ENCODE peak calls at places on chromosomes 4 and X, in ten cellular contexts. One of them, this sample, is unnamed.
A peak's percentile ranks its signal among the peaks of the same experiment; 100 is the strongest.

GRCh38 chr4:157048248-157048647 is 27.7 kb upstream of the GLRB start:
- DNase-seq in epithelial cell of esophagus: peak; percentile 11
- DNase-seq in M059J: no peak
- DNase-seq in aorta: peak; percentile 60
- DNase-seq in GM20000: no peak
- DNase-seq in HFF-Myc: peak; percentile 59
- DNase-seq in cardiac muscle cell: peak; percentile 93
- DNase-seq in HEK293T: no peak
- DNase-seq in NCI-H1694: no peak
- DNase-seq in NCI-H2029: no peak
- DNase-seq in this sample: peak; percentile 87

GRCh38 chr4:27973056-27973455 is 1112.4 kb downstream of the STIM2 start:
- DNase-seq in epithelial cell of esophagus: peak; percentile 2
- DNase-seq in M059J: no peak
- DNase-seq in aorta: no peak
- DNase-seq in GM20000: no peak
- DNase-seq in HFF-Myc: no peak
- DNase-seq in cardiac muscle cell: no peak
- DNase-seq in HEK293T: no peak
- DNase-seq in NCI-H1694: no peak
- DNase-seq in NCI-H2029: no peak
- DNase-seq in this sample: no peak

GRCh38 chrX:41909068-41909467 is 14.3 kb downstream of the CASK start:
- DNase-seq in epithelial cell of esophagus: no peak
- DNase-seq in M059J: peak; percentile 13
- DNase-seq in aorta: no peak
- DNase-seq in GM20000: no peak
- DNase-seq in HFF-Myc: no peak
- DNase-seq in cardiac muscle cell: no peak
- DNase-seq in HEK293T: no peak
- DNase-seq in NCI-H1694: no peak
- DNase-seq in NCI-H2029: no peak
- DNase-seq in this sample: no peak

GRCh38 chr4:157217708-157218107 is 2.8 kb upstream of the GRIA2 start:
- DNase-seq in epithelial cell of esophagus: peak; percentile 44
- DNase-seq in M059J: peak; percentile 23
- DNase-seq in aorta: no peak
- DNase-seq in GM20000: no peak
- DNase-seq in HFF-Myc: no peak
- DNase-seq in cardiac muscle cell: peak; percentile 46
- DNase-seq in HEK293T: no peak
- DNase-seq in NCI-H1694: peak; percentile 11
- DNase-seq in NCI-H2029: no peak
- DNase-seq in this sample: no peak

GRCh38 chr4:173367946-173368345 is 2.8 kb upstream of the SAP30 start:
- DNase-seq in epithelial cell of esophagus: peak; percentile 55
- DNase-seq in M059J: peak; percentile 60
- DNase-seq in aorta: no peak
- DNase-seq in GM20000: no peak
- DNase-seq in HFF-Myc: no peak
- DNase-seq in cardiac muscle cell: peak; percentile 61
- DNase-seq in HEK293T: no peak
- DNase-seq in NCI-H1694: no peak
- DNase-seq in NCI-H2029: no peak
- DNase-seq in this sample: no peak

GRCh38 chr4:138910914-138911336 is 104.7 kb upstream of the NOCT start:
- DNase-seq in epithelial cell of esophagus: peak; percentile 94
- DNase-seq in M059J: peak; percentile 93
- DNase-seq in aorta: peak; percentile 73
- DNase-seq in GM20000: no peak
- DNase-seq in HFF-Myc: peak; percentile 42
- DNase-seq in cardiac muscle cell: peak; percentile 93
- DNase-seq in HEK293T: peak; percentile 40
- DNase-seq in NCI-H1694: peak; percentile 17
- DNase-seq in NCI-H2029: peak; percentile 97
- DNase-seq in this sample: peak; percentile 81

GRCh38 chr4:1012031-1012739 is 759 bp downstream of the FGFRL1 start:
- DNase-seq in epithelial cell of esophagus: peak; percentile 34
- DNase-seq in M059J: peak; percentile 81
- DNase-seq in aorta: no peak
- DNase-seq in GM20000: no peak
- DNase-seq in HFF-Myc: no peak
- DNase-seq in cardiac muscle cell: peak; percentile 36
- DNase-seq in HEK293T: no peak
- DNase-seq in NCI-H1694: no peak
- DNase-seq in NCI-H2029: peak; percentile 6
- DNase-seq in this sample: peak; percentile 78

GRCh38 chr4:101031971-101032370 is 315.4 kb downstream of the PPP3CA start:
- DNase-seq in epithelial cell of esophagus: no peak
- DNase-seq in M059J: no peak
- DNase-seq in aorta: no peak
- DNase-seq in GM20000: no peak
- DNase-seq in HFF-Myc: no peak
- DNase-seq in cardiac muscle cell: no peak
- DNase-seq in HEK293T: no peak
- DNase-seq in NCI-H1694: no peak
- DNase-seq in NCI-H2029: no peak
- DNase-seq in this sample: no peak

GRCh38 chrX:150363561-150364346 is 637 bp downstream of the MAMLD1 start:
- DNase-seq in epithelial cell of esophagus: peak; percentile 54
- DNase-seq in M059J: peak; percentile 79
- DNase-seq in aorta: peak; percentile 62
- DNase-seq in GM20000: no peak
- DNase-seq in HFF-Myc: no peak
- DNase-seq in cardiac muscle cell: peak; percentile 45
- DNase-seq in HEK293T: no peak
- DNase-seq in NCI-H1694: peak; percentile 16
- DNase-seq in NCI-H2029: no peak
- DNase-seq in this sample: no peak

GRCh38 chrX:107849747-107850478 is 24.2 kb downstream of the MID2 start:
- DNase-seq in epithelial cell of esophagus: peak; percentile 18
- DNase-seq in M059J: peak; percentile 22
- DNase-seq in aorta: no peak
- DNase-seq in GM20000: no peak
- DNase-seq in HFF-Myc: no peak
- DNase-seq in cardiac muscle cell: no peak
- DNase-seq in HEK293T: peak; percentile 28
- DNase-seq in NCI-H1694: no peak
- DNase-seq in NCI-H2029: no peak
- DNase-seq in this sample: no peak

GRCh38 chrX:107480272-107480671 is 30.8 kb downstream of the FRMPD3 start:
- DNase-seq in epithelial cell of esophagus: no peak
- DNase-seq in M059J: no peak
- DNase-seq in aorta: no peak
- DNase-seq in GM20000: no peak
- DNase-seq in HFF-Myc: no peak
- DNase-seq in cardiac muscle cell: no peak
- DNase-seq in HEK293T: no peak
- DNase-seq in NCI-H1694: no peak
- DNase-seq in NCI-H2029: no peak
- DNase-seq in this sample: no peak

GRCh38 chr4:114386637-114387233 is 211.9 kb upstream of the UGT8 start:
- DNase-seq in epithelial cell of esophagus: peak; percentile 50
- DNase-seq in M059J: peak; percentile 31
- DNase-seq in aorta: no peak
- DNase-seq in GM20000: peak; percentile 9
- DNase-seq in HFF-Myc: peak; percentile 25
- DNase-seq in cardiac muscle cell: peak; percentile 62
- DNase-seq in HEK293T: peak; percentile 16
- DNase-seq in NCI-H1694: peak; percentile 14
- DNase-seq in NCI-H2029: no peak
- DNase-seq in this sample: no peak

GRCh38 chr4:8365951-8366350 is 74.6 kb downstream of the ACOX3 start:
- DNase-seq in epithelial cell of esophagus: no peak
- DNase-seq in M059J: no peak
- DNase-seq in aorta: no peak
- DNase-seq in GM20000: no peak
- DNase-seq in HFF-Myc: no peak
- DNase-seq in cardiac muscle cell: no peak
- DNase-seq in HEK293T: no peak
- DNase-seq in NCI-H1694: no peak
- DNase-seq in NCI-H2029: no peak
- DNase-seq in this sample: no peak

GRCh38 chr4:25970241-25970675 is 56.2 kb downstream of the SMIM20 start:
- DNase-seq in epithelial cell of esophagus: peak; percentile 29
- DNase-seq in M059J: no peak
- DNase-seq in aorta: peak; percentile 77
- DNase-seq in GM20000: peak; percentile 25
- DNase-seq in HFF-Myc: no peak
- DNase-seq in cardiac muscle cell: peak; percentile 55
- DNase-seq in HEK293T: no peak
- DNase-seq in NCI-H1694: no peak
- DNase-seq in NCI-H2029: no peak
- DNase-seq in this sample: peak; percentile 69

GRCh38 chr4:156773648-156774357 is 197.8 kb downstream of the PDGFC start:
- DNase-seq in epithelial cell of esophagus: peak; percentile 43
- DNase-seq in M059J: peak; percentile 81
- DNase-seq in aorta: no peak
- DNase-seq in GM20000: no peak
- DNase-seq in HFF-Myc: no peak
- DNase-seq in cardiac muscle cell: no peak
- DNase-seq in HEK293T: no peak
- DNase-seq in NCI-H1694: no peak
- DNase-seq in NCI-H2029: no peak
- DNase-seq in this sample: no peak

GRCh38 chrX:24696241-24696640 is 2.5 kb downstream of the POLA1 start:
- DNase-seq in epithelial cell of esophagus: no peak
- DNase-seq in M059J: no peak
- DNase-seq in aorta: no peak
- DNase-seq in GM20000: no peak
- DNase-seq in HFF-Myc: no peak
- DNase-seq in cardiac muscle cell: no peak
- DNase-seq in HEK293T: no peak
- DNase-seq in NCI-H1694: no peak
- DNase-seq in NCI-H2029: no peak
- DNase-seq in this sample: no peak

GRCh38 chr4:165763640-165764039 is 109.4 kb upstream of the TLL1 start:
- DNase-seq in epithelial cell of esophagus: no peak
- DNase-seq in M059J: no peak
- DNase-seq in aorta: no peak
- DNase-seq in GM20000: no peak
- DNase-seq in HFF-Myc: no peak
- DNase-seq in cardiac muscle cell: no peak
- DNase-seq in HEK293T: no peak
- DNase-seq in NCI-H1694: no peak
- DNase-seq in NCI-H2029: no peak
- DNase-seq in this sample: no peak

GRCh38 chrX:1807301-1807731 is 192.5 kb downstream of the ASMT start:
- DNase-seq in epithelial cell of esophagus: no peak
- DNase-seq in M059J: peak; percentile 84
- DNase-seq in aorta: no peak
- DNase-seq in GM20000: no peak
- DNase-seq in HFF-Myc: no peak
- DNase-seq in cardiac muscle cell: no peak
- DNase-seq in HEK293T: peak; percentile 17
- DNase-seq in NCI-H1694: no peak
- DNase-seq in NCI-H2029: no peak
- DNase-seq in this sample: no peak

GRCh38 chrX:129540725-129541184 is 696 bp downstream of the OCRL start:
- DNase-seq in epithelial cell of esophagus: peak; percentile 34
- DNase-seq in M059J: peak; percentile 31
- DNase-seq in aorta: peak; percentile 40
- DNase-seq in GM20000: peak; percentile 34
- DNase-seq in HFF-Myc: no peak
- DNase-seq in cardiac muscle cell: no peak
- DNase-seq in HEK293T: peak; percentile 34
- DNase-seq in NCI-H1694: no peak
- DNase-seq in NCI-H2029: no peak
- DNase-seq in this sample: peak; percentile 69

GRCh38 chr4:139824882-139825522 is 159.4 kb downstream of the MGST2 start:
- DNase-seq in epithelial cell of esophagus: no peak
- DNase-seq in M059J: no peak
- DNase-seq in aorta: no peak
- DNase-seq in GM20000: no peak
- DNase-seq in HFF-Myc: no peak
- DNase-seq in cardiac muscle cell: no peak
- DNase-seq in HEK293T: no peak
- DNase-seq in NCI-H1694: no peak
- DNase-seq in NCI-H2029: no peak
- DNase-seq in this sample: no peak

GRCh38 chr4:98908182-98908581 is 20.8 kb downstream of the EIF4E start:
- DNase-seq in epithelial cell of esophagus: peak; percentile 75
- DNase-seq in M059J: no peak
- DNase-seq in aorta: no peak
- DNase-seq in GM20000: no peak
- DNase-seq in HFF-Myc: no peak
- DNase-seq in cardiac muscle cell: no peak
- DNase-seq in HEK293T: no peak
- DNase-seq in NCI-H1694: no peak
- DNase-seq in NCI-H2029: no peak
- DNase-seq in this sample: no peak

GRCh38 chr4:48899950-48900349 is 6.6 kb downstream of the OCIAD2 start:
- DNase-seq in epithelial cell of esophagus: no peak
- DNase-seq in M059J: no peak
- DNase-seq in aorta: no peak
- DNase-seq in GM20000: no peak
- DNase-seq in HFF-Myc: no peak
- DNase-seq in cardiac muscle cell: peak; percentile 83
- DNase-seq in HEK293T: no peak
- DNase-seq in NCI-H1694: no peak
- DNase-seq in NCI-H2029: no peak
- DNase-seq in this sample: no peak